ENCODE peak calls at places on chromosome 10, in four cellular contexts. S, X, V and F are unnamed samples.

GRCh38 chr10:28910960-28911359 is 233.6 kb downstream of the BAMBI start:
- DNase-seq in S (no peak), X (no peak), V (no peak), F (no peak)

GRCh38 chr10:101986277-101986971 is 69.5 kb downstream of the ARMH3 start:
- DNase-seq in S (no peak), X (peak; percentile 75), V (no peak), F (no peak)

GRCh38 chr10:59138052-59138451 is 38.4 kb upstream of the PHYHIPL start:
- DNase-seq in S (no peak), X (no peak), V (no peak), F (no peak)

GRCh38 chr10:127774771-127775559 is 38.0 kb downstream of the FOXI2 start:
- DNase-seq in S (no peak), X (no peak), V (no peak), F (no peak)

GRCh38 chr10:21700474-21700873 is 166.4 kb downstream of the MLLT10 start:
- DNase-seq in S (no peak), X (no peak), V (no peak), F (no peak)

GRCh38 chr10:17981201-17981600 is 29.5 kb downstream of the SLC39A12 start:
- DNase-seq in S (no peak), X (no peak), V (no peak), F (no peak)

GRCh38 chr10:44591911-44592310 is 207.0 kb upstream of the CXCL12 start:
- DNase-seq in S (no peak), X (no peak), V (no peak), F (no peak)

GRCh38 chr10:78299861-78300453 is 266.3 kb downstream of the RPS24 start:
- DNase-seq in S (no peak), X (peak; percentile 58), V (no peak), F (no peak)

GRCh38 chr10:117899181-117899683 is 147.5 kb downstream of the RAB11FIP2 start:
- DNase-seq in S (no peak), X (no peak), V (no peak), F (no peak)

GRCh38 chr10:12214763-12215218 is 18.8 kb downstream of the CDC123 start:
- DNase-seq in S (peak; percentile 61), X (no peak), V (no peak), F (peak; percentile 65)

GRCh38 chr10:61635946-61636345 is 26.8 kb upstream of the CABCOCO1 start:
- DNase-seq in S (no peak), X (no peak), V (no peak), F (no peak)

GRCh38 chr10:27285093-27285492 is 44.5 kb upstream of the ACBD5 start:
- DNase-seq in S (peak; percentile 17), X (no peak), V (peak; percentile 3), F (peak; percentile 2)